ENCODE peak calls at places on chromosomes 3 and 15, in four cellular contexts. I is Panc1, D is posterior cingulate gyrus, G is fibroblast of lung. H is an unnamed sample.

GRCh38 chr15:71743861-71744382 is 66.4 kb upstream of the NR2E3 start:
- DNase-seq in I (no peak), G (peak; percentile 63), D (peak; percentile 27), H (peak; percentile 69)

GRCh38 chr3:184372911-184373310 is 5.1 kb downstream of the THPO start:
- DNase-seq in I (no peak), G (no peak), D (no peak), H (no peak)

GRCh38 chr15:66566963-66567531 is 1.2 kb upstream of the LCTL start:
- DNase-seq in D (peak; percentile 48), G (peak; percentile 73), I (peak; percentile 38), H (peak; percentile 76)

GRCh38 chr3:30454636-30455035 is 151.8 kb upstream of the TGFBR2 start:
- DNase-seq in D (no peak), G (no peak), I (no peak), H (no peak)

GRCh38 chr3:54003136-54003535 is 111.5 kb upstream of the SELENOK start:
- DNase-seq in G (no peak), D (no peak), I (no peak), H (no peak)

GRCh38 chr15:92069308-92070244 is 216.1 kb downstream of the SLCO3A1 start:
- DNase-seq in G (peak; percentile 57), D (no peak), I (no peak), H (peak; percentile 80)

GRCh38 chr3:150931710-150932109 is 26.5 kb upstream of the MINDY4B start:
- DNase-seq in G (no peak), I (no peak), D (no peak), H (no peak)

GRCh38 chr3:107963581-107963980 is 127.2 kb downstream of the CD47 start:
- DNase-seq in G (no peak), D (no peak), I (no peak), H (no peak)

GRCh38 chr3:119924111-119925094 is 142.5 kb downstream of the NR1I2 start:
- DNase-seq in I (no peak), D (no peak), G (no peak), H (no peak)

GRCh38 chr15:81171286-81171685 is 25.4 kb upstream of the IL16 start:
- DNase-seq in G (no peak), D (no peak), I (no peak), H (no peak)

GRCh38 chr3:181941250-181941649 is 229.5 kb downstream of the SOX2 start:
- DNase-seq in D (no peak), I (no peak), G (no peak), H (no peak)

GRCh38 chr3:111541911-111542483 is at the start of gene CD96:
- DNase-seq in I (no peak), D (no peak), G (peak; percentile 54), H (peak; percentile 65)

GRCh38 chr15:20341901-20342605 is 199.5 kb downstream of the GOLGA6L6 start:
- DNase-seq in D (no peak), G (no peak), I (no peak), H (no peak)

GRCh38 chr15:65620833-65621232 is 905 bp upstream of the SLC24A1 start:
- DNase-seq in D (no peak), I (no peak), G (no peak), H (no peak)

GRCh38 chr3:129433565-129433964 is 5.1 kb upstream of the EFCAB12 start:
- DNase-seq in G (no peak), I (no peak), D (no peak), H (no peak)

GRCh38 chr3:126971891-126972351 is 11.0 kb upstream of the PLXNA1 start:
- DNase-seq in I (no peak), G (peak; percentile 84), D (peak; percentile 42), H (peak; percentile 61)

GRCh38 chr15:60005352-60006202 is 1.5 kb downstream of the FOXB1 start:
- DNase-seq in I (no peak), G (no peak), D (no peak), H (no peak)

GRCh38 chr3:43207628-43208085 is 78.7 kb upstream of the SNRK start:
- DNase-seq in I (no peak), D (no peak), G (peak; percentile 36), H (peak; percentile 23)

GRCh38 chr15:93895976-93896770 is 335.2 kb upstream of the MCTP2 start:
- DNase-seq in G (no peak), I (no peak), D (no peak), H (no peak)

GRCh38 chr3:57570051-57570450 is 14.0 kb downstream of the PDE12 start:
- DNase-seq in I (no peak), G (no peak), D (no peak), H (no peak)

GRCh38 chr15:98330692-98331435 is 317.5 kb upstream of the IGF1R start:
- DNase-seq in D (no peak), G (no peak), I (no peak), H (no peak)

GRCh38 chr3:197471221-197472010 is 84.4 kb downstream of the BDH1 start:
- DNase-seq in G (no peak), I (no peak), D (no peak), H (no peak)

GRCh38 chr3:57706462-57706861 is 13.6 kb upstream of the DENND6A start:
- DNase-seq in D (no peak), G (peak; percentile 78), I (no peak), H (peak; percentile 93)

GRCh38 chr3:98999675-99000074 is 98.2 kb upstream of the DCBLD2 start:
- DNase-seq in D (no peak), I (no peak), G (no peak), H (no peak)

GRCh38 chr15:77031376-77032050 is 36.6 kb downstream of the PSTPIP1 start:
- DNase-seq in D (peak; percentile 16), G (no peak), I (no peak), H (peak; percentile 44)

GRCh38 chr15:57045741-57046382 is 127.4 kb downstream of the TCF12 start:
- DNase-seq in D (no peak), G (no peak), I (no peak), H (no peak)

GRCh38 chr3:179765396-179765795 is 112.6 kb downstream of the USP13 start:
- DNase-seq in G (no peak), D (no peak), I (no peak), H (no peak)

GRCh38 chr3:126549861-126550487 is 8.8 kb downstream of the C3orf22 start:
- DNase-seq in D (peak; percentile 2), I (no peak), G (no peak), H (no peak)

H was measured in IMR-90.